ENCODE peak calls at places on chromosomes 5 and 9, in eight cellular contexts. One of them, this sample, is unnamed.

GRCh38 chr9:132409828-132410528 is at the start of gene CFAP77:
- DNase-seq in type B pancreatic cell: peak
- DNase-seq in CD8-positive, alpha-beta T cell: peak
- DNase-seq in right lobe of liver: no peak
- DNase-seq in nephron progenitor cell: peak
- DNase-seq in H9: peak
- DNase-seq in activated B cell treated with CpG ODN at 0.5 μM for 24 hours: peak
- DNase-seq in adrenal gland: peak
- DNase-seq in this sample: peak

GRCh38 chr9:98031935-98032334 is 24.6 kb upstream of the NANS start:
- DNase-seq in type B pancreatic cell: no peak
- DNase-seq in CD8-positive, alpha-beta T cell: no peak
- DNase-seq in right lobe of liver: no peak
- DNase-seq in nephron progenitor cell: no peak
- DNase-seq in H9: no peak
- DNase-seq in activated B cell treated with CpG ODN at 0.5 μM for 24 hours: no peak
- DNase-seq in adrenal gland: no peak
- DNase-seq in this sample: no peak

GRCh38 chr5:93257616-93258015 is 323.4 kb downstream of the NR2F1-AS1 start:
- DNase-seq in type B pancreatic cell: no peak
- DNase-seq in CD8-positive, alpha-beta T cell: no peak
- DNase-seq in right lobe of liver: no peak
- DNase-seq in nephron progenitor cell: no peak
- DNase-seq in H9: no peak
- DNase-seq in activated B cell treated with CpG ODN at 0.5 μM for 24 hours: no peak
- DNase-seq in adrenal gland: no peak
- DNase-seq in this sample: no peak

GRCh38 chr9:77839459-77840140 is 191.5 kb upstream of the GNA14 start:
- DNase-seq in type B pancreatic cell: no peak
- DNase-seq in CD8-positive, alpha-beta T cell: no peak
- DNase-seq in right lobe of liver: no peak
- DNase-seq in nephron progenitor cell: no peak
- DNase-seq in H9: no peak
- DNase-seq in activated B cell treated with CpG ODN at 0.5 μM for 24 hours: no peak
- DNase-seq in adrenal gland: no peak
- DNase-seq in this sample: no peak

GRCh38 chr5:180395540-180396274 is 42.6 kb upstream of the GFPT2 start:
- DNase-seq in type B pancreatic cell: no peak
- DNase-seq in CD8-positive, alpha-beta T cell: no peak
- DNase-seq in right lobe of liver: no peak
- DNase-seq in nephron progenitor cell: no peak
- DNase-seq in H9: no peak
- DNase-seq in activated B cell treated with CpG ODN at 0.5 μM for 24 hours: no peak
- DNase-seq in adrenal gland: no peak
- DNase-seq in this sample: no peak

GRCh38 chr9:136250676-136251075 is 5.1 kb upstream of the QSOX2 start:
- DNase-seq in type B pancreatic cell: no peak
- DNase-seq in CD8-positive, alpha-beta T cell: no peak
- DNase-seq in right lobe of liver: no peak
- DNase-seq in nephron progenitor cell: no peak
- DNase-seq in H9: no peak
- DNase-seq in activated B cell treated with CpG ODN at 0.5 μM for 24 hours: no peak
- DNase-seq in adrenal gland: no peak
- DNase-seq in this sample: no peak

GRCh38 chr9:126626117-126627022 is 12.6 kb downstream of the LMX1B start:
- DNase-seq in type B pancreatic cell: no peak
- DNase-seq in CD8-positive, alpha-beta T cell: no peak
- DNase-seq in right lobe of liver: no peak
- DNase-seq in nephron progenitor cell: peak
- DNase-seq in H9: peak
- DNase-seq in activated B cell treated with CpG ODN at 0.5 μM for 24 hours: no peak
- DNase-seq in adrenal gland: no peak
- DNase-seq in this sample: no peak

GRCh38 chr9:20356392-20357206 is 265.7 kb downstream of the MLLT3 start:
- DNase-seq in type B pancreatic cell: no peak
- DNase-seq in CD8-positive, alpha-beta T cell: peak
- DNase-seq in right lobe of liver: peak
- DNase-seq in nephron progenitor cell: peak
- DNase-seq in H9: peak
- DNase-seq in activated B cell treated with CpG ODN at 0.5 μM for 24 hours: no peak
- DNase-seq in adrenal gland: peak
- DNase-seq in this sample: peak

GRCh38 chr9:27117489-27118135 is 8.6 kb downstream of the TEK start:
- DNase-seq in type B pancreatic cell: no peak
- DNase-seq in CD8-positive, alpha-beta T cell: no peak
- DNase-seq in right lobe of liver: peak
- DNase-seq in nephron progenitor cell: no peak
- DNase-seq in H9: peak
- DNase-seq in activated B cell treated with CpG ODN at 0.5 μM for 24 hours: no peak
- DNase-seq in adrenal gland: peak
- DNase-seq in this sample: no peak

GRCh38 chr5:167889276-167889675 is 402.2 kb upstream of the WWC1 start:
- DNase-seq in type B pancreatic cell: no peak
- DNase-seq in CD8-positive, alpha-beta T cell: no peak
- DNase-seq in right lobe of liver: no peak
- DNase-seq in nephron progenitor cell: no peak
- DNase-seq in H9: no peak
- DNase-seq in activated B cell treated with CpG ODN at 0.5 μM for 24 hours: no peak
- DNase-seq in adrenal gland: no peak
- DNase-seq in this sample: no peak

GRCh38 chr5:90134892-90135291 is 274.7 kb downstream of the CETN3 start:
- DNase-seq in type B pancreatic cell: no peak
- DNase-seq in CD8-positive, alpha-beta T cell: no peak
- DNase-seq in right lobe of liver: peak
- DNase-seq in nephron progenitor cell: no peak
- DNase-seq in H9: no peak
- DNase-seq in activated B cell treated with CpG ODN at 0.5 μM for 24 hours: no peak
- DNase-seq in adrenal gland: peak
- DNase-seq in this sample: no peak

GRCh38 chr5:40027395-40027794 is 602.6 kb upstream of the DAB2 start:
- DNase-seq in type B pancreatic cell: no peak
- DNase-seq in CD8-positive, alpha-beta T cell: no peak
- DNase-seq in right lobe of liver: no peak
- DNase-seq in nephron progenitor cell: no peak
- DNase-seq in H9: no peak
- DNase-seq in activated B cell treated with CpG ODN at 0.5 μM for 24 hours: no peak
- DNase-seq in adrenal gland: no peak
- DNase-seq in this sample: no peak

GRCh38 chr5:133930061-133930823 is 38.2 kb downstream of the C5orf15 start:
- DNase-seq in type B pancreatic cell: no peak
- DNase-seq in CD8-positive, alpha-beta T cell: peak
- DNase-seq in right lobe of liver: no peak
- DNase-seq in nephron progenitor cell: peak
- DNase-seq in H9: no peak
- DNase-seq in activated B cell treated with CpG ODN at 0.5 μM for 24 hours: peak
- DNase-seq in adrenal gland: peak
- DNase-seq in this sample: no peak

DNA sequence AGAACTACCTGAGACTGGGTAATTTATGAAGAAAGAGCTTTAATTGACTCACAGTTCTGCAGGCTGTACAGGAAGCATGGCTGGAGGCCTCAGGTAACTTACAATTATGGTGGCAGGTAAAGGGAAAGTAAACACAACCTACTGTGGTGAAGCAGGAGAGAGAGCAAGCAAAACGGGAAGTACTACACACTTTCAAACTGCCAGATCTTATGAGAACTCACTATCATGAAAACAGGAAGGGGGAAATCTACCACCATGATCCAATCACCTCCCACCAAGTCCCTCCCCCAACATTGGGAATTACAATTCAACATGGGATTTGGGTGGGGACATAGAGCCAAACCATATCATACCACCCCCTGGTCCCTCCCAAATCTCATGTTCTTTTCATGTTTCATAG is 58.7 kb upstream of the GPR151 start:
- DNase-seq in type B pancreatic cell: no peak
- DNase-seq in CD8-positive, alpha-beta T cell: no peak
- DNase-seq in right lobe of liver: no peak
- DNase-seq in nephron progenitor cell: no peak
- DNase-seq in H9: no peak
- DNase-seq in activated B cell treated with CpG ODN at 0.5 μM for 24 hours: no peak
- DNase-seq in adrenal gland: no peak
- DNase-seq in this sample: no peak
- TF ChIP-seq CTCF in type B pancreatic cell: no peak
- TF ChIP-seq CTCF in CD8-positive, alpha-beta T cell: no peak
- TF ChIP-seq CTCF in right lobe of liver: no peak
- TF ChIP-seq CTCF in nephron progenitor cell: no peak
- TF ChIP-seq CTCF in H9: no peak
- TF ChIP-seq CTCF in activated B cell treated with CpG ODN at 0.5 μM for 24 hours: no peak
- TF ChIP-seq CTCF in adrenal gland: no peak
- TF ChIP-seq CTCF in this sample: no peak

DNA sequence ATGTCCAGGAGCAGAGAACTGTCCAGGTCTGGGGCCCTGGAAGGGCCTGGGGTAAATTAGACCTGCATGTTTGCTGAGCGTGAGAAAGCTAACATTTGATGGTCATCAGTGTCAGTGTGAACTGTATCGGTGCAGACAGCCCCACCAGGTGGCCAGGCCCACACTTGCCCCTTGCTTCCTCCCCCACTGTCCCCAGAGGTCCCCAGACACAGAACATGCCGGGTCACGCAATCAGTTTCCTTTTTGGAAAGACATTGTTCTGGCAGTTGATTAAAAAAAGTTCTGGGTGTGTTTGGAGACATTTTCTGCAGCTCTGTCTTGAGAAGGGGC is 1.5 kb downstream of the NKD2 start:
- DNase-seq in type B pancreatic cell: peak
- DNase-seq in CD8-positive, alpha-beta T cell: no peak
- DNase-seq in right lobe of liver: no peak
- DNase-seq in nephron progenitor cell: no peak
- DNase-seq in H9: no peak
- DNase-seq in activated B cell treated with CpG ODN at 0.5 μM for 24 hours: no peak
- DNase-seq in adrenal gland: no peak
- DNase-seq in this sample: no peak
- TF ChIP-seq CTCF in type B pancreatic cell: peak
- TF ChIP-seq CTCF in CD8-positive, alpha-beta T cell: no peak
- TF ChIP-seq CTCF in right lobe of liver: no peak
- TF ChIP-seq CTCF in nephron progenitor cell: no peak
- TF ChIP-seq CTCF in H9: no peak
- TF ChIP-seq CTCF in activated B cell treated with CpG ODN at 0.5 μM for 24 hours: no peak
- TF ChIP-seq CTCF in adrenal gland: no peak
- TF ChIP-seq CTCF in this sample: no peak

GRCh38 chr9:86098793-86099694 is at the start of gene GOLM1:
- DNase-seq in type B pancreatic cell: peak
- DNase-seq in CD8-positive, alpha-beta T cell: no peak
- DNase-seq in right lobe of liver: peak
- DNase-seq in nephron progenitor cell: peak
- DNase-seq in H9: peak
- DNase-seq in activated B cell treated with CpG ODN at 0.5 μM for 24 hours: peak
- DNase-seq in adrenal gland: peak
- DNase-seq in this sample: peak
- TF ChIP-seq CTCF in type B pancreatic cell: peak
- TF ChIP-seq CTCF in CD8-positive, alpha-beta T cell: no peak
- TF ChIP-seq CTCF in right lobe of liver: no peak
- TF ChIP-seq CTCF in nephron progenitor cell: no peak
- TF ChIP-seq CTCF in H9: peak
- TF ChIP-seq CTCF in activated B cell treated with CpG ODN at 0.5 μM for 24 hours: no peak
- TF ChIP-seq CTCF in adrenal gland: peak
- TF ChIP-seq CTCF in this sample: no peak

DNA sequence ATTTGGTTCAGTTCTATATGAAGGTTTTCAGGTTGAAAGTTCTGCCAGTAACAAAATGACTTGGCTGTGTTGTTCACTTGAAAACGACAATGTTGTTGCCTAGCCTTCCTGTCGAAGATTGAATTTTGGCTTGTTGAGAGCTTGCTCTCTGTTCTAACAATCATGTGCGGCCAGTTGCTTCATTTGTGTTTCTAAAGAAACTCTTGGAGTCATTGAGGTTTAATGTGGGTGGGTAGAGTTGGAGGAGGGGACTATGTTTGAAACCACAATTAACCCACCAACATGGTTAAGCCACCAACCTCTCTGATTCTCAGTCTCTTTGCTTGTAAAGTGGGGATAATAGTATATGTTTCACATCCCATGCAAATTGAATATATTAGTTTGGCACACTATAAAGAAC is 145.8 kb downstream of the FBXL7 start:
- DNase-seq in type B pancreatic cell: no peak
- DNase-seq in CD8-positive, alpha-beta T cell: no peak
- DNase-seq in right lobe of liver: no peak
- DNase-seq in nephron progenitor cell: no peak
- DNase-seq in H9: no peak
- DNase-seq in activated B cell treated with CpG ODN at 0.5 μM for 24 hours: no peak
- DNase-seq in adrenal gland: no peak
- DNase-seq in this sample: no peak
- TF ChIP-seq CTCF in type B pancreatic cell: no peak
- TF ChIP-seq CTCF in CD8-positive, alpha-beta T cell: no peak
- TF ChIP-seq CTCF in right lobe of liver: no peak
- TF ChIP-seq CTCF in nephron progenitor cell: no peak
- TF ChIP-seq CTCF in H9: no peak
- TF ChIP-seq CTCF in activated B cell treated with CpG ODN at 0.5 μM for 24 hours: no peak
- TF ChIP-seq CTCF in adrenal gland: no peak
- TF ChIP-seq CTCF in this sample: no peak

GRCh38 chr9:7259544-7260241 is 501.9 kb downstream of the KDM4C start:
- DNase-seq in type B pancreatic cell: no peak
- DNase-seq in CD8-positive, alpha-beta T cell: no peak
- DNase-seq in right lobe of liver: no peak
- DNase-seq in nephron progenitor cell: no peak
- DNase-seq in H9: no peak
- DNase-seq in activated B cell treated with CpG ODN at 0.5 μM for 24 hours: no peak
- DNase-seq in adrenal gland: no peak
- DNase-seq in this sample: no peak
- TF ChIP-seq CTCF in type B pancreatic cell: no peak
- TF ChIP-seq CTCF in CD8-positive, alpha-beta T cell: no peak
- TF ChIP-seq CTCF in right lobe of liver: no peak
- TF ChIP-seq CTCF in nephron progenitor cell: no peak
- TF ChIP-seq CTCF in H9: no peak
- TF ChIP-seq CTCF in activated B cell treated with CpG ODN at 0.5 μM for 24 hours: no peak
- TF ChIP-seq CTCF in adrenal gland: no peak
- TF ChIP-seq CTCF in this sample: no peak

This sample was measured in mesothelial cell of epicardium.